ENCODE peak calls at places on chromosomes 2 and 18, in five cellular contexts. M is Karpas-422, H is GM23338, U is GM23248, T is MM.1S. S is an unnamed sample.
A peak's percentile ranks its signal among the peaks of the same experiment; 100 is the strongest.

GRCh38 chr18:22542400-22542835 is 124.7 kb upstream of the CTAGE1 start:
- DNase-seq in M (no peak), H (no peak), U (peak; percentile 79), T (no peak), S (no peak)

GRCh38 chr2:212537311-212538155 is 1.1 kb downstream of the ERBB4 start:
- DNase-seq in M (no peak), H (peak; percentile 79), U (peak; percentile 45), T (no peak), S (peak; percentile 69)

GRCh38 chr18:13257361-13257980 is 38.9 kb downstream of the LDLRAD4 start:
- DNase-seq in M (no peak), H (no peak), U (no peak), T (no peak), S (no peak)

GRCh38 chr2:30417253-30417652 is 29.8 kb upstream of the LCLAT1 start:
- DNase-seq in M (no peak), H (peak; percentile 45), U (no peak), T (no peak), S (no peak)

GRCh38 chr2:54666741-54667639 is 56.5 kb upstream of the EML6 start:
- DNase-seq in M (no peak), H (no peak), U (peak; percentile 49), T (no peak), S (no peak)

GRCh38 chr2:186842373-186842772 is 6.6 kb downstream of the ZSWIM2 start:
- DNase-seq in M (no peak), H (no peak), U (no peak), T (no peak), S (no peak)

GRCh38 chr2:171745806-171746205 is 58.5 kb downstream of the DYNC1I2 start:
- DNase-seq in M (no peak), H (no peak), U (no peak), T (no peak), S (no peak)

GRCh38 chr2:15749460-15750432 is 158.1 kb downstream of the DDX1 start:
- DNase-seq in M (no peak), H (no peak), U (peak; percentile 14), T (no peak), S (no peak)

GRCh38 chr18:77077401-77077800 is 55.2 kb downstream of the MBP start:
- DNase-seq in M (peak; percentile 41), H (no peak), U (no peak), T (no peak), S (no peak)

GRCh38 chr2:8137801-8138200 is 544.1 kb upstream of the ID2 start:
- DNase-seq in M (no peak), H (no peak), U (no peak), T (no peak), S (no peak)

GRCh38 chr2:8138923-8139667 is 542.8 kb upstream of the ID2 start:
- DNase-seq in M (no peak), H (no peak), U (peak; percentile 89), T (no peak), S (no peak)

GRCh38 chr2:8139668-8140202 is 542.1 kb upstream of the ID2 start:
- DNase-seq in M (no peak), H (no peak), U (no peak), T (no peak), S (no peak)

GRCh38 chr2:8141079-8141762 is 540.6 kb upstream of the ID2 start:
- DNase-seq in M (no peak), H (no peak), U (no peak), T (no peak), S (no peak)

DNA sequence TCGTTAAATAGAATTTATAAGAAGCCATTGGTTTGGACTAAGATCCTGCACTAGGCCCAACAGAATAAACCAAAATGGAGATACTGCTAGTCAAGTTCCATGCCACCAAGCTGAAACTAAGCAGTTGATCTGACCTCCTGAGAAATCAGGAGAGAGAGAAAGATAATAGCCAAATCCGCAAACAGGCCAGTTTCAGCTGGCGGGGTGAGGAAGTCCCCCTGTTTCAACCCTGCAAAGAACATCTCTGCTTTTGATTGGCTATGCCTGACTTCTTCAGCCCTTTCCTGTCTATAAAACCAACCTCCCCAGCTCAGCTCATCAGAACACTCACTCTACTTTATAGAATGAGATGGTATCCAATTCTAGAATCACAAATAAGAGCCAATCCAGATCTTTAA is 543.3 kb upstream of the ID2 start:
- DNase-seq in M (no peak), H (no peak), U (no peak), T (no peak), S (no peak)
- H3K4me2 ChIP-seq in M (no peak overlapping the region), H (no peak overlapping the region), U (peak overlapping the region; percentile 31), T (no peak overlapping the region), S (no peak overlapping the region)

GRCh38 chr2:230924092-230924469 is 961 bp downstream of the GPR55 start:
- DNase-seq in M (no peak), H (no peak), U (no peak), T (no peak), S (no peak)

GRCh38 chr2:230924470-230925341 is at the start of gene GPR55:
- DNase-seq in M (peak; percentile 76), H (peak; percentile 83), U (no peak), T (no peak), S (no peak)

GRCh38 chr2:230925879-230926765 is 1.1 kb upstream of the GPR55 start:
- DNase-seq in M (peak; percentile 68), H (no peak), U (no peak), T (peak; percentile 15), S (no peak)

GRCh38 chr2:230922951-230923717 is 1.9 kb downstream of the GPR55 start:
- DNase-seq in M (no peak), H (no peak), U (no peak), T (no peak), S (no peak)

DNA sequence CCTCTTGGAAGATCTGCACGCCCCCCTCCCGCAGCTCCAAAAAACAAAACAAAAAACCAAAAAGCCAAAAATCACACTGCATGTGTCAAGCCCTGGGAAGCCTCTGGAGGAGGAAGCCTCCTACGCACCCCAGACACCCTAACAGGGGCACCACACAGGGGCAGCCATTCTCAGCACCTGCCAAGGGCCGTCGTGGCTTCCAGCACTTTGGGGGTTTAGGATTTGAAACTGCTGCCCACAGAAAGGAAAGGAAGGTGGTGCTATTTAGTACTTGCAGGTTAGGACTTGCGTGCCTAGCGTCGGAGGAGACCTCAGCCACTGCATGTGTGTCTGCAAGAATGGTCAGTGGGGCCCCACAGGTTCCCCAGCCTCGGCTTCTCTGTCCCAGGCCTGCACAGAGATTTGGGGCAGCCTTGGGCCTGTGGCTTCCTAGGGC is 419 bp upstream of the GPR55 start:
- DNase-seq in M (no peak), H (no peak), U (no peak), T (no peak), S (no peak)
- H3K4me2 ChIP-seq in M (peak overlapping the region; percentile 67), H (no peak overlapping the region), U (no peak overlapping the region), T (peak overlapping the region; percentile 3), S (no peak overlapping the region)

GRCh38 chr2:27496357-27497287 is at the start of gene GCKR:
- DNase-seq in M (no peak), H (no peak), U (peak; percentile 77), T (no peak), S (no peak)

GRCh38 chr2:27497288-27497627 is 619 bp downstream of the GCKR start:
- DNase-seq in M (no peak), H (no peak), U (no peak), T (no peak), S (no peak)

GRCh38 chr2:27494944-27495554 is at the start of gene FNDC4:
- DNase-seq in M (no peak), H (peak; percentile 76), U (peak; percentile 69), T (no peak), S (peak; percentile 94)

GRCh38 chr2:27494284-27494943 is 586 bp downstream of the FNDC4 start:
- DNase-seq in M (no peak), H (peak; percentile 55), U (peak; percentile 64), T (no peak), S (no peak)

GRCh38 chr2:27495840-27496356 is 741 bp upstream of the GCKR start:
- DNase-seq in M (no peak), H (no peak), U (no peak), T (no peak), S (no peak)
- H3K4me2 ChIP-seq in M (no peak overlapping the region), H (peak overlapping the region; percentile 98), U (peak overlapping the region; percentile 77), T (no peak overlapping the region), S (peak overlapping the region; percentile 94)

GRCh38 chr2:105783151-105783738 is 38.5 kb downstream of the NCK2 start:
- DNase-seq in M (no peak), H (no peak), U (no peak), T (no peak), S (no peak)
- H3K4me2 ChIP-seq in M (no peak overlapping the region), H (no peak overlapping the region), U (no peak overlapping the region), T (no peak overlapping the region), S (no peak overlapping the region)

GRCh38 chr2:168345601-168346000 is 98.2 kb upstream of the STK39 start:
- DNase-seq in M (peak; percentile 80), H (no peak), U (no peak), T (no peak), S (no peak)

GRCh38 chr2:168350380-168350779 is 103.0 kb upstream of the STK39 start:
- DNase-seq in M (no peak), H (no peak), U (no peak), T (no peak), S (no peak)

GRCh38 chr2:168344706-168345105 is 97.3 kb upstream of the STK39 start:
- DNase-seq in M (no peak), H (no peak), U (no peak), T (no peak), S (no peak)

GRCh38 chr2:168346725-168347477 is 99.5 kb upstream of the STK39 start:
- DNase-seq in M (peak; percentile 84), H (peak; percentile 89), U (peak; percentile 85), T (peak; percentile 65), S (peak; percentile 69)

DNA sequence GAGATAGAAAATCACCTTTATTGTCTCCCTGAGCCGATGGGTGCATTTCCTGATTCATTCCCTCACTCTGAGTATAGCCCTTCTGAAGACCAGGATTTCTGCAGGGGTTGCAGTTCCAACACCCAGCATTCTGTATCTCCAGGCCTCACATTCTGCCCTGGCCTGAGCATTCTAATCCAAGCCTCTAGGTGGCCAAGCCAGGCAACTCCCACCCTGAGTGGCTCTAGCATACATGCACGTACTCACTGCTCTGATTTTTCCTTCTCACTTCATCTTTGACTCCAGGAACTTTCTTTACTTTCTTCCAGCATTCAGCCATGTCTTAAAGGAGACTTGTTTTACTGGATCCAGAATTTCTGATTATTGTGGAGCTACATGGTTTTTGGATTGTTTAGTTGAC is 100.7 kb upstream of the STK39 start:
- DNase-seq in M (peak; percentile 71), H (peak; percentile 86), U (peak; percentile 54), T (peak; percentile 49), S (peak; percentile 40)
- H3K4me2 ChIP-seq in M (no peak overlapping the region), H (no peak overlapping the region), U (no peak overlapping the region), T (no peak overlapping the region), S (no peak overlapping the region)

GRCh38 chr2:173602153-173602552 is 247.5 kb downstream of the CDCA7 start:
- DNase-seq in M (no peak), H (no peak), U (no peak), T (no peak), S (no peak)
- H3K4me2 ChIP-seq in M (no peak overlapping the region), H (no peak overlapping the region), U (no peak overlapping the region), T (no peak overlapping the region), S (no peak overlapping the region)

DNA sequence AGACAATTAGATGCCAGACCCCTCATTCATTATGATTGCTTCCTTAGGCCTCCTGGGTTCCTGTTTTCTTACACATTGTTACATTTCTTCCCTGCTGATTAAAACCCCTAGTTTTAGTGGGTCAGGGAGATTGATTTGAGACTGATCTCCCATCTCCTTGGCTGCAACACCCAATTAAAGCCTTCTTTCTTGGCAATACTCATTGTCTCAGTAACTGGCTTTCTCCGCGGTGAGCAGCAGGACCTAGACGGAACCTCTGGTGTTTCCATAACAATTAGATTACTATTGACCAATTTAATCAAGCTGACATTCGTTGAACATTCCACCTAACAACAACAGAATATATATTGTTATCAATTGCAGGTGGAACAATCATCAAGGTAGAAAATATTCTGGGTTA is 1676.4 kb upstream of the SLC39A10 start:
- DNase-seq in M (no peak), H (peak; percentile 18), U (no peak), T (no peak), S (no peak)
- H3K4me2 ChIP-seq in M (no peak overlapping the region), H (no peak overlapping the region), U (no peak overlapping the region), T (no peak overlapping the region), S (no peak overlapping the region)

GRCh38 chr2:101310591-101311389 is 2.3 kb upstream of the RNF149 start:
- DNase-seq in M (no peak), H (no peak), U (peak; percentile 30), T (no peak), S (no peak)
- H3K4me2 ChIP-seq in M (no peak overlapping the region), H (no peak overlapping the region), U (no peak overlapping the region), T (no peak overlapping the region), S (no peak overlapping the region)

S was measured in SK-N-SH.